ENCODE peak calls at places on chromosomes 7 and 10, in five cellular contexts. One of them, this sample, is unnamed.

GRCh38 chr10:74841265-74841973 is 15.0 kb downstream of the KAT6B start:
- DNase-seq in HCT116: no peak
- DNase-seq in GM12878: no peak
- DNase-seq in HepG2: no peak
- DNase-seq in H1: no peak
- DNase-seq in this sample: no peak

GRCh38 chr10:5299950-5300349 is 64.8 kb upstream of the UCN3 start:
- DNase-seq in H1: no peak
- DNase-seq in GM12878: no peak
- DNase-seq in HCT116: no peak
- DNase-seq in HepG2: no peak
- DNase-seq in this sample: no peak

GRCh38 chr7:101094791-101095375 is 9.6 kb downstream of the TRIM56 start:
- DNase-seq in HepG2: peak; percentile 58
- DNase-seq in HCT116: no peak
- DNase-seq in GM12878: no peak
- DNase-seq in H1: peak; percentile 51
- DNase-seq in this sample: no peak

GRCh38 chr7:80330434-80330833 is 181.4 kb downstream of the GNAT3 start:
- DNase-seq in HCT116: no peak
- DNase-seq in HepG2: no peak
- DNase-seq in H1: no peak
- DNase-seq in GM12878: no peak
- DNase-seq in this sample: no peak

GRCh38 chr7:148906707-148907498 is 22.8 kb upstream of the EZH2 start:
- DNase-seq in H1: no peak
- DNase-seq in HepG2: no peak
- DNase-seq in HCT116: no peak
- DNase-seq in GM12878: no peak
- DNase-seq in this sample: no peak

GRCh38 chr7:139915864-139916716 is 87.0 kb downstream of the TBXAS1 start:
- DNase-seq in HCT116: peak; percentile 92
- DNase-seq in GM12878: peak; percentile 91
- DNase-seq in H1: no peak
- DNase-seq in HepG2: no peak
- DNase-seq in this sample: no peak

GRCh38 chr7:137948083-137948844 is 53.6 kb downstream of the CREB3L2 start:
- DNase-seq in HepG2: no peak
- DNase-seq in HCT116: no peak
- DNase-seq in H1: no peak
- DNase-seq in GM12878: no peak
- DNase-seq in this sample: no peak

GRCh38 chr7:148883233-148884048 is 650 bp downstream of the EZH2 start:
- DNase-seq in GM12878: no peak
- DNase-seq in HepG2: no peak
- DNase-seq in HCT116: no peak
- DNase-seq in H1: no peak
- DNase-seq in this sample: no peak

GRCh38 chr10:94111367-94111766 is 117.6 kb downstream of the PLCE1 start:
- DNase-seq in HepG2: no peak
- DNase-seq in H1: no peak
- DNase-seq in GM12878: no peak
- DNase-seq in HCT116: no peak
- DNase-seq in this sample: no peak

GRCh38 chr7:154909241-154910105 is 93.5 kb downstream of the PAXIP1 start:
- DNase-seq in GM12878: no peak
- DNase-seq in H1: no peak
- DNase-seq in HCT116: no peak
- DNase-seq in HepG2: no peak
- DNase-seq in this sample: no peak

GRCh38 chr7:1234794-1235500 is 2.3 kb downstream of the UNCX start:
- DNase-seq in GM12878: no peak
- DNase-seq in H1: peak; percentile 49
- DNase-seq in HCT116: no peak
- DNase-seq in HepG2: no peak
- DNase-seq in this sample: no peak

GRCh38 chr7:44187636-44188416 is 1.4 kb downstream of the GCK start:
- DNase-seq in HCT116: no peak
- DNase-seq in GM12878: no peak
- DNase-seq in H1: no peak
- DNase-seq in HepG2: no peak
- DNase-seq in this sample: no peak

GRCh38 chr7:1227071-1227804 is 5.4 kb upstream of the UNCX start:
- DNase-seq in HepG2: no peak
- DNase-seq in GM12878: no peak
- DNase-seq in H1: no peak
- DNase-seq in HCT116: no peak
- DNase-seq in this sample: no peak

GRCh38 chr10:97916586-97916985 is 66.9 kb downstream of the GOLGA7B start:
- DNase-seq in GM12878: no peak
- DNase-seq in HCT116: no peak
- DNase-seq in HepG2: no peak
- DNase-seq in H1: no peak
- DNase-seq in this sample: no peak

GRCh38 chr10:6498771-6499170 is 81.3 kb downstream of the PRKCQ start:
- DNase-seq in GM12878: no peak
- DNase-seq in HepG2: no peak
- DNase-seq in HCT116: no peak
- DNase-seq in H1: no peak
- DNase-seq in this sample: no peak

GRCh38 chr10:50025627-50026026 is 37.4 kb downstream of the AGAP6 start:
- DNase-seq in H1: no peak
- DNase-seq in GM12878: no peak
- DNase-seq in HCT116: no peak
- DNase-seq in HepG2: no peak
- DNase-seq in this sample: no peak

GRCh38 chr7:18413447-18413846 is 82.1 kb upstream of the HDAC9 start:
- DNase-seq in H1: no peak
- DNase-seq in GM12878: no peak
- DNase-seq in HCT116: no peak
- DNase-seq in HepG2: no peak
- DNase-seq in this sample: no peak

GRCh38 chr10:7300327-7300726 is 110.5 kb downstream of the SFMBT2 start:
- DNase-seq in GM12878: no peak
- DNase-seq in HepG2: no peak
- DNase-seq in H1: no peak
- DNase-seq in HCT116: no peak
- DNase-seq in this sample: no peak

GRCh38 chr10:116611153-116611545 is 9.6 kb upstream of the PNLIPRP2 start:
- DNase-seq in GM12878: no peak
- DNase-seq in H1: no peak
- DNase-seq in HCT116: no peak
- DNase-seq in HepG2: no peak
- DNase-seq in this sample: no peak

GRCh38 chr7:2282185-2282751 is 32.0 kb downstream of the SNX8 start:
- DNase-seq in HCT116: no peak
- DNase-seq in H1: no peak
- DNase-seq in HepG2: no peak
- DNase-seq in GM12878: no peak
- DNase-seq in this sample: no peak

GRCh38 chr7:158976468-158976848 is 120.1 kb downstream of the DYNC2I1 start:
- DNase-seq in GM12878: peak; percentile 31
- DNase-seq in HCT116: no peak
- DNase-seq in H1: no peak
- DNase-seq in HepG2: peak; percentile 35
- DNase-seq in this sample: no peak
- TF ChIP-seq JUND in GM12878: no peak
- TF ChIP-seq JUND in HCT116: no peak
- TF ChIP-seq JUND in H1: no peak
- TF ChIP-seq JUND in HepG2: no peak
- TF ChIP-seq JUND in this sample: no peak

DNA sequence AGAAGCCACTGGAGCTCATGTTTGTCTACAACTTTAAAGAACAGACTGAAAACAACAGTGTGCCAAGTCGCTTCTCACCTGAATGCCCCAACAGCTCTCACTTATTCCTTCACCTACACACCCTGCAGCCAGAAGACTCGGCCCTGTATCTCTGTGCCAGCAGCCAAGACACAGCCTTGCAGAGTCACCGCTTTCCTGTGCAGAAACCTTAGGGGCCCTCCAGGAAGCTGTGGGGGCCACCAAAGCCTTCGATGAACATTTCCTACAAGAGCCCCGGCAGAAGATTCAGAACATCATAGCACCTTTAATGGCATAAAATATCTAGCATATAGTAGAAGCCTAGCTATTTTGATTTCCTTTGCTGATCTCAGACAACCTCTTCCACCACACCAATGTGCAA is 88.0 kb upstream of the PRSS58 start:
- DNase-seq in HCT116: no peak
- DNase-seq in H1: no peak
- DNase-seq in HepG2: no peak
- DNase-seq in GM12878: no peak
- DNase-seq in this sample: no peak
- TF ChIP-seq JUND in HCT116: no peak
- TF ChIP-seq JUND in H1: no peak
- TF ChIP-seq JUND in HepG2: no peak
- TF ChIP-seq JUND in GM12878: no peak
- TF ChIP-seq JUND in this sample: no peak

GRCh38 chr10:61460835-61461234 is 7.7 kb upstream of the TMEM26 start:
- DNase-seq in H1: no peak
- DNase-seq in GM12878: no peak
- DNase-seq in HepG2: no peak
- DNase-seq in HCT116: no peak
- DNase-seq in this sample: no peak

GRCh38 chr10:61463035-61463909 is 10.1 kb upstream of the TMEM26 start:
- DNase-seq in HepG2: no peak
- DNase-seq in GM12878: no peak
- DNase-seq in H1: no peak
- DNase-seq in HCT116: no peak
- DNase-seq in this sample: no peak

GRCh38 chr10:61465216-61465496 is 12.0 kb upstream of the TMEM26 start:
- DNase-seq in GM12878: no peak
- DNase-seq in H1: no peak
- DNase-seq in HepG2: no peak
- DNase-seq in HCT116: no peak
- DNase-seq in this sample: no peak

GRCh38 chr10:61465807-61466425 is 12.7 kb upstream of the TMEM26 start:
- DNase-seq in HepG2: no peak
- DNase-seq in GM12878: no peak
- DNase-seq in H1: peak; percentile 10
- DNase-seq in HCT116: no peak
- DNase-seq in this sample: peak; percentile 18

DNA sequence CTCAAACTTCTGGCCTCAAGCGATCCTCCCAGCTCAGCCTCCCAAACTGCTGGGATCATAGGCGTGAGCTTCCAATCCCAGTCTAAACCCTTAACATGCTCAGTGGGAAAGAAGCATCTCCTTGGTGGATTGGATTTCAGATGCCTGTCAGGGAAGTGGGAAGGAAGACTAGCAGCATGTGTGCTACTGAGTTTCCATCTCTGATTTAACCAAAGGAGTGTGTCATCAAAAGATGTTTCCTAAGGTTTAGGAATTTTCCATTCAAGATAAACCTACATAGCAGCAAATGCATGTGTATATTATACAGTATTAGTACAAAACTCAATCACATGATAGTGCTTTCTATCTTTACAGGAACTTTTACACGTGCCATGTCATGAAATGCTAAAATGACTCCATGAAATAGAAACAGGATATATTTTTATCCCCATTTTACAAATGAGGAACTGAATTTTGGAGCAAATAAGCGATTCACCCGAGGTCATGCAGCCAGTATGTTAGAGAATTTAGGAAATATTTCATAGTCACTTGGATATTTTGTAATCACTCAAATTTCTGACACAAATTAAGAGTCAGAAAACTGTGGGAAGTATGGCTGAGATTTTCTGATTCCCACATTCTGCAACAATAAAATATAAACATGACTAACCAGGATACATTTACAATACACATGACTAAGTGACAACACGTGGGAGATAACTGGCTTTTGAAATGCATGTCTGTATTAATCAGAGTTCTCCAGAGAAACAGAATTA is 11.5 kb upstream of the TMEM26 start:
- DNase-seq in HCT116: no peak
- DNase-seq in HepG2: no peak
- DNase-seq in H1: no peak
- DNase-seq in GM12878: no peak
- DNase-seq in this sample: no peak
- TF ChIP-seq JUND in HCT116: no peak
- TF ChIP-seq JUND in HepG2: no peak
- TF ChIP-seq JUND in H1: no peak
- TF ChIP-seq JUND in GM12878: no peak
- TF ChIP-seq JUND in this sample: no peak

GRCh38 chr7:157775021-157775559 is 438.3 kb downstream of the DNAJB6 start:
- DNase-seq in H1: no peak
- DNase-seq in HCT116: no peak
- DNase-seq in HepG2: no peak
- DNase-seq in GM12878: no peak
- DNase-seq in this sample: no peak

GRCh38 chr7:157773361-157773760 is 436.6 kb downstream of the DNAJB6 start:
- DNase-seq in HepG2: no peak
- DNase-seq in H1: no peak
- DNase-seq in GM12878: no peak
- DNase-seq in HCT116: no peak
- DNase-seq in this sample: no peak

GRCh38 chr7:157774495-157774894 is 437.7 kb downstream of the DNAJB6 start:
- DNase-seq in GM12878: no peak
- DNase-seq in H1: no peak
- DNase-seq in HepG2: no peak
- DNase-seq in HCT116: no peak
- DNase-seq in this sample: no peak

GRCh38 chr7:157772486-157773130 is 435.8 kb downstream of the DNAJB6 start:
- DNase-seq in H1: no peak
- DNase-seq in HCT116: no peak
- DNase-seq in HepG2: no peak
- DNase-seq in GM12878: no peak
- DNase-seq in this sample: no peak

DNA sequence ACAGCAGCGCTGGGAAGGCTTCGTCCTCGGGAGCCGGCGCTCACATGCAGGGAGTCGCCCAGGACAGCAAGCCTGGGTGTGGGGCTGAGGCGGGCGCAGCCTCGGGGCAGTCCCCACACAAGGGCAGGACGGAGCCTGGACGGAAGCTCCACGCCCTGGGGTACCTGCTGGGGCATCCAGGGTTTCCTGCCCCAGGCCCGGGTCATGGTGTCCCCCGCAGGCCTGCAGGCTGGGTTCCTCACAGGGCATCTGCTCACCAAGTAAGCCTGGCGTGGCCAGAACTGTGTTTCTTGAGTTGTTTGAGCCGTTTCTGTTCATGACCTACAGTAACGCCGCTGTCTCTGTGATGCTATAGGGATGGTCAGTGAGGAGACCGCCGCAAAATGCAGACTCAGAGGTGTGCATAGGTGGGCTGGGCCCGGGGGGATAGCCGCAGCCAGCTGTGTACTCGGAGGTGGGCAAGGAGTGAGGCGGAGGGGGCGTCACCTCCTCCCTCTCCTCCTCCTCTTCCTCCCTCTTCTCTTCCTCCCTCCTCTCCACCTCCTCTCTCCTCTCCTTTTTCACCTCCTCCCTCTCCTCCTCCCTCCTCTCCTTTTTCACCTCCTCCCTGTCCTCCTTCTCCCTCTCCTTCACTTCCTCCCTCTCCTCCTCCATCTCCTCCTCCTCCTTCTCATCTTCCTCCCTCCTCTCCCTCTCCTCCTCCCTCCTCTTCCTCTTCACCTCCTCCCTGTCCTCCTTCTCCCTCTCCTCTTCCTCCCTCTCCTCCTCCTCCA is 438.9 kb downstream of the DNAJB6 start:
- DNase-seq in H1: no peak
- DNase-seq in HepG2: no peak
- DNase-seq in GM12878: no peak
- DNase-seq in HCT116: no peak
- DNase-seq in this sample: no peak
- TF ChIP-seq JUND in H1: no peak
- TF ChIP-seq JUND in HepG2: no peak
- TF ChIP-seq JUND in GM12878: no peak
- TF ChIP-seq JUND in HCT116: no peak
- TF ChIP-seq JUND in this sample: no peak

GRCh38 chr7:24825931-24826661 is 68.8 kb upstream of the GSDME start:
- DNase-seq in H1: no peak
- DNase-seq in HCT116: peak; percentile 93
- DNase-seq in HepG2: peak; percentile 99
- DNase-seq in GM12878: no peak
- DNase-seq in this sample: peak; percentile 54
- TF ChIP-seq JUND in H1: peak; percentile 78
- TF ChIP-seq JUND in HCT116: peak; percentile 96
- TF ChIP-seq JUND in HepG2: peak; percentile 94
- TF ChIP-seq JUND in GM12878: no peak
- TF ChIP-seq JUND in this sample: no peak

This sample was measured in T47D.